ENCODE peak calls at places on chromosomes 3 and 15, in six cellular contexts. One of them, this sample, is unnamed.

GRCh38 chr15:63244399-63244798 is 33.0 kb upstream of the APH1B start:
- DNase-seq in PC-9: no peak
- DNase-seq in neural crest cell: no peak
- DNase-seq in NCI-H345: no peak
- DNase-seq in lung microvascular endothelial cell: peak
- DNase-seq in posterior cingulate gyrus: no peak
- DNase-seq in this sample: no peak

GRCh38 chr3:149657458-149657795 is 398 bp downstream of the WWTR1 start:
- DNase-seq in neural crest cell: peak
- DNase-seq in lung microvascular endothelial cell: no peak
- DNase-seq in PC-9: peak
- DNase-seq in posterior cingulate gyrus: no peak
- DNase-seq in NCI-H345: no peak
- DNase-seq in this sample: no peak

GRCh38 chr3:33128706-33129105 is 14.9 kb downstream of the CRTAP start:
- DNase-seq in lung microvascular endothelial cell: no peak
- DNase-seq in PC-9: no peak
- DNase-seq in neural crest cell: no peak
- DNase-seq in NCI-H345: no peak
- DNase-seq in posterior cingulate gyrus: no peak
- DNase-seq in this sample: no peak

GRCh38 chr3:105401691-105402149 is 35.0 kb downstream of the ALCAM start:
- DNase-seq in lung microvascular endothelial cell: no peak
- DNase-seq in posterior cingulate gyrus: no peak
- DNase-seq in PC-9: peak
- DNase-seq in NCI-H345: no peak
- DNase-seq in neural crest cell: no peak
- DNase-seq in this sample: no peak

GRCh38 chr3:13278783-13279531 is 141.2 kb downstream of the NUP210 start:
- DNase-seq in PC-9: no peak
- DNase-seq in lung microvascular endothelial cell: no peak
- DNase-seq in neural crest cell: no peak
- DNase-seq in posterior cingulate gyrus: no peak
- DNase-seq in NCI-H345: no peak
- DNase-seq in this sample: no peak

GRCh38 chr15:57130956-57131355 is 212.5 kb downstream of the TCF12 start:
- DNase-seq in posterior cingulate gyrus: no peak
- DNase-seq in neural crest cell: no peak
- DNase-seq in lung microvascular endothelial cell: no peak
- DNase-seq in PC-9: no peak
- DNase-seq in NCI-H345: no peak
- DNase-seq in this sample: no peak

GRCh38 chr3:194142156-194142910 is 6.4 kb downstream of the HES1 start:
- DNase-seq in PC-9: no peak
- DNase-seq in NCI-H345: no peak
- DNase-seq in neural crest cell: no peak
- DNase-seq in lung microvascular endothelial cell: no peak
- DNase-seq in posterior cingulate gyrus: no peak
- DNase-seq in this sample: no peak

GRCh38 chr3:124574012-124574411 is 156.2 kb upstream of the UMPS start:
- DNase-seq in neural crest cell: no peak
- DNase-seq in lung microvascular endothelial cell: no peak
- DNase-seq in posterior cingulate gyrus: no peak
- DNase-seq in NCI-H345: no peak
- DNase-seq in PC-9: no peak
- DNase-seq in this sample: no peak

GRCh38 chr3:27289769-27290413 is 79.3 kb downstream of the NEK10 start:
- DNase-seq in lung microvascular endothelial cell: no peak
- DNase-seq in PC-9: peak
- DNase-seq in NCI-H345: no peak
- DNase-seq in posterior cingulate gyrus: no peak
- DNase-seq in neural crest cell: no peak
- DNase-seq in this sample: no peak

GRCh38 chr3:185687479-185687878 is 101.4 kb downstream of the SENP2 start:
- DNase-seq in lung microvascular endothelial cell: no peak
- DNase-seq in neural crest cell: no peak
- DNase-seq in posterior cingulate gyrus: no peak
- DNase-seq in PC-9: peak
- DNase-seq in NCI-H345: no peak
- DNase-seq in this sample: no peak

GRCh38 chr3:178325330-178325729 is 210.9 kb upstream of the KCNMB2 start:
- DNase-seq in posterior cingulate gyrus: no peak
- DNase-seq in NCI-H345: peak
- DNase-seq in lung microvascular endothelial cell: peak
- DNase-seq in PC-9: no peak
- DNase-seq in neural crest cell: no peak
- DNase-seq in this sample: no peak

GRCh38 chr3:45677045-45677436 is 12.2 kb upstream of the SACM1L start:
- DNase-seq in lung microvascular endothelial cell: no peak
- DNase-seq in PC-9: peak
- DNase-seq in NCI-H345: no peak
- DNase-seq in posterior cingulate gyrus: no peak
- DNase-seq in neural crest cell: no peak
- DNase-seq in this sample: peak

GRCh38 chr15:34582461-34583357 is 742 bp downstream of the GOLGA8B start:
- DNase-seq in neural crest cell: no peak
- DNase-seq in NCI-H345: peak
- DNase-seq in posterior cingulate gyrus: no peak
- DNase-seq in lung microvascular endothelial cell: peak
- DNase-seq in PC-9: no peak
- DNase-seq in this sample: peak

GRCh38 chr15:88657326-88658069 is 18.7 kb downstream of the ISG20 start:
- DNase-seq in NCI-H345: no peak
- DNase-seq in posterior cingulate gyrus: no peak
- DNase-seq in lung microvascular endothelial cell: peak
- DNase-seq in neural crest cell: peak
- DNase-seq in PC-9: no peak
- DNase-seq in this sample: no peak

GRCh38 chr15:91655891-91656290 is 197.6 kb upstream of the SLCO3A1 start:
- DNase-seq in PC-9: no peak
- DNase-seq in lung microvascular endothelial cell: no peak
- DNase-seq in neural crest cell: no peak
- DNase-seq in NCI-H345: no peak
- DNase-seq in posterior cingulate gyrus: no peak
- DNase-seq in this sample: no peak

GRCh38 chr15:81309647-81310460 is 14.1 kb downstream of the STARD5 start:
- DNase-seq in neural crest cell: no peak
- DNase-seq in lung microvascular endothelial cell: no peak
- DNase-seq in posterior cingulate gyrus: no peak
- DNase-seq in NCI-H345: no peak
- DNase-seq in PC-9: no peak
- DNase-seq in this sample: no peak